ENCODE peak calls at places on chromosomes 7 and 10, in five cellular contexts. V is SJCRH30, H is A549, B is colonic mucosa, M is mammary epithelial cell. I is an unnamed sample. For H3K4me1, the result is how much of the 10 kb centered on the place peaks cover.

GRCh38 chr10:130559213-130559944 is 423.2 kb downstream of the GLRX3 start:
- DNase-seq in V (no peak), H (no peak), B (no peak), M (no peak), I (no peak)

GRCh38 chr10:68067029-68067428 is 8.1 kb downstream of the HERC4 start:
- DNase-seq in V (no peak), H (no peak), B (no peak), M (no peak), I (no peak)

GRCh38 chr10:95363303-95363912 is 72.6 kb upstream of the PDLIM1 start:
- DNase-seq in V (peak), H (peak), B (peak), M (peak), I (peak)

GRCh38 chr10:49512121-49512809 is 26.7 kb downstream of the ERCC6 start:
- DNase-seq in V (peak), H (peak), B (no peak), M (peak), I (no peak)

GRCh38 chr7:16993543-16993942 is 111.8 kb upstream of the AGR3 start:
- DNase-seq in V (no peak), H (no peak), B (no peak), M (no peak), I (no peak)

GRCh38 chr10:117168135-117168674 is 29.1 kb upstream of the KCNK18 start:
- DNase-seq in V (peak), H (peak), B (peak), M (peak), I (no peak)

GRCh38 chr7:98323597-98324322 is 42.3 kb downstream of the BRI3 start:
- DNase-seq in V (peak), H (no peak), B (no peak), M (no peak), I (no peak)

GRCh38 chr7:128406147-128406985 is 3.4 kb downstream of the IMPDH1 start:
- DNase-seq in V (no peak), H (no peak), B (peak), M (no peak), I (no peak)

GRCh38 chr7:18637516-18637915 is 142.0 kb downstream of the HDAC9 start:
- DNase-seq in V (no peak), H (no peak), B (no peak), M (no peak), I (no peak)

GRCh38 chr7:127995157-127995865 is 35.9 kb downstream of the LRRC4 start:
- DNase-seq in V (no peak), H (no peak), B (no peak), M (no peak), I (no peak)

GRCh38 chr7:69388462-69389137 is 209.7 kb upstream of the AUTS2 start:
- DNase-seq in V (no peak), H (peak), B (no peak), M (no peak), I (no peak)

GRCh38 chr10:86942441-86943315 is 14.7 kb downstream of the MMRN2 start:
- DNase-seq in V (no peak), H (no peak), B (peak), M (no peak), I (no peak)

GRCh38 chr7:50508471-50508943 is 56.7 kb downstream of the DDC start:
- DNase-seq in V (no peak), H (no peak), B (no peak), M (no peak), I (no peak)

GRCh38 chr7:88280801-88281200 is 25.9 kb downstream of the STEAP4 start:
- DNase-seq in V (no peak), H (no peak), B (no peak), M (no peak), I (no peak)

GRCh38 chr10:122648599-122649428 is 50.8 kb downstream of the C10orf120 start:
- DNase-seq in V (peak), H (peak), B (peak), M (peak), I (peak)

GRCh38 chr10:88389456-88389855 is 193.7 kb downstream of the RNLS start:
- DNase-seq in V (no peak), H (peak), B (peak), M (peak), I (no peak)

GRCh38 chr7:130273081-130273699 is 6.5 kb downstream of the CPA2 start:
- DNase-seq in V (peak), H (no peak), B (peak), M (peak), I (peak)

GRCh38 chr10:88911121-88911520 is 31.1 kb downstream of the STAMBPL1 start:
- DNase-seq in V (no peak), H (no peak), B (no peak), M (no peak), I (no peak)

GRCh38 chr10:66678521-66678920 is 247.3 kb upstream of the LRRTM3 start:
- DNase-seq in V (no peak), H (no peak), B (no peak), M (peak), I (peak)

GRCh38 chr10:99560277-99561126 is 27.8 kb downstream of the NKX2-3 start:
- DNase-seq in V (peak), H (peak), B (peak), M (peak), I (no peak)

GRCh38 chr10:50561816-50562215 is 61.9 kb downstream of the SGMS1 start:
- DNase-seq in V (no peak), H (no peak), B (no peak), M (no peak), I (no peak)

GRCh38 chr7:81833401-81833800 is 63.6 kb upstream of the HGF start:
- DNase-seq in V (no peak), H (no peak), B (no peak), M (no peak), I (peak)

GRCh38 chr7:149714910-149715471 is 58.4 kb downstream of the ZNF467 start:
- DNase-seq in V (no peak), H (no peak), B (peak), M (peak), I (peak)

GRCh38 chr10:71433116-71433982 is 36.6 kb downstream of the CDH23 start:
- DNase-seq in V (no peak), H (no peak), B (no peak), M (no peak), I (no peak)

GRCh38 chr10:132909491-132910071 is 32.8 kb downstream of the CFAP46 start:
- DNase-seq in V (no peak), H (no peak), B (no peak), M (no peak), I (no peak)

GRCh38 chr10:133465191-133465949 is 11.6 kb downstream of the SCART1 start:
- DNase-seq in V (no peak), H (no peak), B (no peak), M (peak), I (no peak)

DNA sequence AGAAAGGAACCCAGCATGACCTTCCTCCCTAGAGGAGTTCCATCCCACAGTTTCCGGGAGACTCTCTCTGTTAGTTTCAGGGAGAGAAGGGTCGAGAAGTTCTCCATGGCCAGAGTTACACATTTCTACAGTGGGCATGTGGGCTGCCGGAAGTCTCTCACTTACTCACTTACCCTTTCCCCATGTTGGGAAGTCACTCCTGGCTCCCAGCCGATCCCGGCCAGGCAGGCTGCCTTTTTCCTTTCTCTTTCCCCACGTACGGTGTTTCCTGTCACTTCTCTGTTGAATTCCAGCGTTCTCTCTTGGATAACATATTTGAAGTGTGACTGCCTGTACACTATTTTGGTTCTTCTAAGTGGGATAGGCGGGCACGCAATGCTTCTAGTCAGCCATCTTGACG is 3.5 kb downstream of the TEX36 start:
- DNase-seq in V (no peak), H (no peak), B (no peak), M (no peak), I (no peak)
- H3K27ac ChIP-seq in V (no peak), H (no peak), B (no peak), M (no peak), I (no peak)

DNA sequence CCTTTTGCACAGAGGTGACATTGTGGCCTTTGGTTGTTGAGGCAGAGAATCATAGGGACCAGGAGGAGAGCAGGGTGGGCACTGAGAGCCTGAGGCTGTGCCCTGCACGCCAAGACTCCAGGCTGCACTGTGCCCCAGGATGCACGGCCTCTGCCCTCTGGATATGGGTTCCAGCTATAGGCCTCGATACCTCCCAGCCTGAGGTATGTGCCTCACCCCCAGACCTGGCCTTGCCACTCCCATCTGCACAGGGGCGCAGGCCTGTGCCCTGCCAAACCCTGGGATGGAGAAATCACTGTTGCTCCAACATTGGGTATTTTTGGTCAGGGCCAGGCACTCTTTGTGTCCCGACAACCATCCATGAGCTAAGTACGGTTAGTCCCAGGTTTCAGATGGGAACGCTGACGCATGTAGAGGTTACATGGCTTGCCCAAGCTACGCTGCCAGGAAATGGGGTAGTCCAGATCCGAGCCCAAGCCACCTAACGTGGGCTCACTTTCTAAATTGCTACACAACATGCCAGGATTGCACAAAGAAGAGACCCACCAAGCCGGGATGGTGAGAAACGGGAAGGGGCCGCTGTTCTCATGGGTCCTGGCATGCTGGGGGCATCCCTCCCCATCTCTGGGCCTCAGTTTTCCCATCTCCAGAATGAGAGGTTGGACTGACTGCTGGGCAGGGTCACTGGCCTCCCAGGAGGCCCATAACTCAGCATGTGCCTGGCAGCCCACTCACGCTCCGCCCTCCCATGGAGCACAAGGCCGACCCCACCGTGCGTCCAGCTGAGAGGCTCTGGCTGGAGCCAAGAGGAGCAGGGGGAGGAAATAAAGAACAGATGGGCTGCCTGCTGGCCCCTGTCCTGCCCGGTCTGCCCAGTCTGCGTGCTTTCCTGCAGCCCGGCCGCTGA is 44.2 kb downstream of the ZCCHC24 start:
- DNase-seq in V (no peak), H (no peak), B (no peak), M (no peak), I (no peak)
- H3K4me1 ChIP-seq in V (half or more), H (under half), B (under half), M (under half), I (under half)

DNA sequence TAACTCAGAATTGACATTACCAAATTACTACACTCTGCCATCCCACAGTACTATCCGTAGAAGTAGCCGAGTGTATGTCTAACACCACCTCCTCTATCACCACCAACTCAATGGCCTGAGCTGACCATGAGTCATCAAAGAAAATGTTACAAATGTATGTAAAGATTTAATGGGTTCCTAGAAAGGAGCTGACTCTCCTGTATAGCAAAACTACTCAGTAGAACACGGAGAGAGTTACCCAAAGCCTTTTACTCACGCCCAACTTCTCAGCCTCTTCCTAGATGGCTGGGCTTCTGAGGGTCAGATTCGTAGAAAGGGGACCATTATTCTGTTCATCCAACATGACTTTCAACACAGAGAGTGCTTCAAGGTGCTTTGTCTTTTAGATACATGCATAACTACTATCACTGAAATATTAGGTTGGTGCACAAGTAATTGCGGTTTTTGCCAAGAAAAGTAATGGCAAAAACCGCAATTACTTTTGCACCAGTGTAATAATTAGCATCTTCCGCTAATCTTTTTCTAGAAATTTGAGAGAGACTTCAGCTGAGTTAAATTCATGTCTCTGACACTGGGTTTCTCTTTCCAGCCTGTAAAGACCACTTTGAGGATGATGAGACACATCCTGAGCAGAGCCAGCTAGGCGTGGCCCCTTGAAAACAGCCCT is 24.0 kb upstream of the NANOS1 start:
- DNase-seq in V (no peak), H (no peak), B (no peak), M (peak), I (no peak)
- H3K27ac ChIP-seq in V (no peak), H (peak), B (no peak), M (no peak), I (no peak)

GRCh38 chr7:106774213-106774767 is 90.8 kb upstream of the PIK3CG start:
- DNase-seq in V (no peak), H (no peak), B (no peak), M (no peak), I (no peak)
- H3K4me1 ChIP-seq in V (under half), H (half or more), B (under half), M (under half), I (under half)

GRCh38 chr7:80703272-80703671 is 64.8 kb downstream of the CD36 start:
- DNase-seq in V (no peak), H (no peak), B (no peak), M (no peak), I (no peak)

GRCh38 chr7:80705164-80705781 is 66.8 kb downstream of the CD36 start:
- DNase-seq in V (no peak), H (no peak), B (no peak), M (no peak), I (no peak)

GRCh38 chr7:80711521-80711920 is 73.1 kb downstream of the CD36 start:
- DNase-seq in V (no peak), H (peak), B (no peak), M (peak), I (no peak)

GRCh38 chr7:80707318-80707717 is 68.9 kb downstream of the CD36 start:
- DNase-seq in V (no peak), H (no peak), B (no peak), M (no peak), I (no peak)

DNA sequence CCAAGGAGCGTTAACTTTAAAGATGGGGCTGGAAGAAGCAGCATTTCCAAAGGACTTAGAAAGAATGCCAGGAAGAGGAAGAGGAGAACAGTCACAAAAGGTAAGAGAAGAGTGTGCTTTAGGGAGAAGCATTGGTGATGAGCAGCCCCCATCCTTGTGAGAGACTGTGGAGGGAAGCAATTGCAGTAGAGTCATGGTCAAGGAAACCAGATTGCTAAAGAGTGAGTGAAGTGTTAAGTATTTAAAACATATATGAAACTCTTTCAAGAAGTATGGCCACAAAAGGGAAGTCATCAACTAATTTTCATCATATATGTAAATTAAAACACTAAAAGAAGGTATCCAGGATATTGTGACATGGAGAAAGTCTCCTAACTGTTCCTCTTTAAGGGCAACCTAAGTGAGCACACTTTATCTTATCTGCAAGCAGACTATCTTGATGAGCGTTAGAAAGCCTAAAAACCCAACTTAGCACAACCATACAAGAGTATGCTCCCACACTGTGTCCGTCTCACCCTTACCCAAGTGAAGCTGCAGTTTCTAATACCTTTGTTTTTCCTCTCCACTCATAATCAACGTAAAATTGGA is 69.7 kb downstream of the CD36 start:
- DNase-seq in V (no peak), H (no peak), B (no peak), M (no peak), I (no peak)
- H3K27ac ChIP-seq in V (no peak), H (peak), B (no peak), M (no peak), I (no peak)

DNA sequence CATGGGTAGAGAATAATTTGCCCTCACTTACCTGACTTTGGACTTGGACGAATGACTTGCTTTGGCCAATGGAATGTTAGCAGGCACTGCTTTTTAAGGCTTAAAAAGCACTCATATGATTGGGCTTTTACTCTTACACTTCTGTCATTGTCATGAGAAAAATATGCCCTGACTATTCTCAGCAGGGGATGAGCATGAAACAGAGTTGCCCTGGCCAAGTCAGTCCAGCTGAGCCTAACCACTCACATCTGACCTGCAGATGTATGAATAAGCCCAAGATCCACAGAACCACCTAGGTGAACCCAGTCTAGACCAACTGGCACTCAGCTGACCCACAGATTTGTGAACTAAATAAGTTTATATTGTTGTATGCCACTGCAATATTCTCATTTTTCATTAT is 573.5 kb downstream of the TNS3 start:
- DNase-seq in V (no peak), H (no peak), B (no peak), M (no peak), I (no peak)
- H3K4me1 ChIP-seq in V (under half), H (under half), B (under half), M (under half), I (under half)

DNA sequence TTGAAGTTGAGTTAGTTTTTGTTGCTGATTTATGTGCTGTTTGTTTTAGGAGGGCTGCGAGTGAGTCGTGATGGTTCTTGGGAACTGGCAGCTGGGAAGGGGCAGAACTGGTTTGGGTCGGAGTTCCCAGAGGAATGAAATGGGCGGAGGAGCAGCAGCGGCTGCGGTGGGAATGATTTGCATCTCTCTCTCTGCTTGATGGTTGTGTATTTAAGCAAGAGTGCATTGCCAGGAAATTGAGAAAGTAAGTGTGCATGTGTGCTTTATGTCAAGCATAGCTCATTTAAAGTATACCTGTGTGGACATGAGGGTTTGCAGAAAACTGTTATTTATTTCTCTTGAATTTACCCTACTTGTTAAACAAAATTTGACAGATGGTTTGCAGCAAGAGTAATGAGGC is 81.1 kb downstream of the LRMDA start:
- DNase-seq in V (no peak), H (no peak), B (peak), M (peak), I (no peak)
- H3K27ac ChIP-seq in V (no peak), H (no peak), B (no peak), M (no peak), I (no peak)

GRCh38 chr10:119350529-119351001 is 143.2 kb downstream of the GRK5 start:
- DNase-seq in V (no peak), H (no peak), B (no peak), M (no peak), I (no peak)

GRCh38 chr10:119353438-119353837 is 146.1 kb downstream of the GRK5 start:
- DNase-seq in V (no peak), H (no peak), B (no peak), M (no peak), I (no peak)

GRCh38 chr10:119349341-119349740 is 142.0 kb downstream of the GRK5 start:
- DNase-seq in V (no peak), H (no peak), B (no peak), M (no peak), I (no peak)

GRCh38 chr10:119349937-119350513 is 142.7 kb downstream of the GRK5 start:
- DNase-seq in V (no peak), H (no peak), B (no peak), M (no peak), I (no peak)

GRCh38 chr10:119352042-119352441 is 144.7 kb downstream of the GRK5 start:
- DNase-seq in V (no peak), H (peak), B (no peak), M (no peak), I (no peak)
- H3K4me1 ChIP-seq in V (under half), H (under half), B (under half), M (under half), I (under half)

I was measured in foreskin keratinocyte.